ENCODE peak calls at places on chromosomes 4 and X, in six cellular contexts. K is neuronal stem cell, W is IMR-90, A is H9, V is H1, L is mesenchymal stem cell. Y is an unnamed sample.
A peak's percentile ranks its signal among the peaks of the same experiment; 100 is the strongest.

GRCh38 chrX:127112726-127113125 is 293.2 kb downstream of the PRR32 start:
- DNase-seq in K (no peak), W (no peak), A (no peak), V (no peak), L (no peak), Y (no peak)

GRCh38 chr4:8289956-8290700 is 20.6 kb downstream of the HTRA3 start:
- DNase-seq in K (no peak), W (no peak), A (no peak), V (no peak), L (no peak), Y (no peak)

GRCh38 chr4:87101543-87102199 is 118.7 kb downstream of the KLHL8 start:
- DNase-seq in K (no peak), W (no peak), A (no peak), V (no peak), L (no peak), Y (no peak)

GRCh38 chrX:153522259-153522658 is 4.8 kb downstream of the ATP2B3 start:
- DNase-seq in K (no peak), W (no peak), A (peak; percentile 47), V (no peak), L (no peak), Y (no peak)

GRCh38 chr4:177214935-177215334 is 94.7 kb upstream of the NEIL3 start:
- DNase-seq in K (no peak), W (peak; percentile 48), A (no peak), V (no peak), L (no peak), Y (no peak)

GRCh38 chr4:68082758-68083157 is 46.9 kb downstream of the TMPRSS11F start:
- DNase-seq in K (no peak), W (no peak), A (no peak), V (no peak), L (no peak), Y (no peak)

GRCh38 chrX:71542411-71542810 is 9.5 kb downstream of the OGT start:
- DNase-seq in K (no peak), W (peak; percentile 77), A (no peak), V (no peak), L (peak; percentile 43), Y (no peak)

GRCh38 chr4:103306870-103307345 is 108.8 kb upstream of the CENPE start:
- DNase-seq in K (peak; percentile 5), W (no peak), A (peak; percentile 56), V (no peak), L (no peak), Y (peak; percentile 58)

GRCh38 chr4:80094191-80094590 is 21.2 kb upstream of the ANTXR2 start:
- DNase-seq in K (no peak), W (peak; percentile 50), A (no peak), V (no peak), L (peak; percentile 30), Y (no peak)

GRCh38 chrX:41382699-41383645 is 49.0 kb downstream of the DDX3X start:
- DNase-seq in K (no peak), W (peak; percentile 34), A (no peak), V (no peak), L (peak; percentile 60), Y (peak; percentile 40)

GRCh38 chrX:41923925-41924693 is 755 bp upstream of the CASK start:
- DNase-seq in K (no peak), W (peak; percentile 26), A (peak; percentile 40), V (no peak), L (peak; percentile 64), Y (peak; percentile 51)

GRCh38 chr4:170868191-170868590 is 778.4 kb upstream of the AADAT start:
- DNase-seq in K (no peak), W (no peak), A (no peak), V (no peak), L (no peak), Y (no peak)

GRCh38 chrX:42399632-42400024 is 378.3 kb downstream of the PPP1R2C start:
- DNase-seq in K (no peak), W (no peak), A (no peak), V (no peak), L (no peak), Y (peak; percentile 81)

GRCh38 chr4:124420166-124420695 is 292.3 kb downstream of the ANKRD50 start:
- DNase-seq in K (no peak), W (no peak), A (no peak), V (no peak), L (no peak), Y (no peak)

GRCh38 chr4:181161669-181162068 is 1081.5 kb upstream of the TENM3 start:
- DNase-seq in K (no peak), W (no peak), A (no peak), V (no peak), L (no peak), Y (no peak)

GRCh38 chr4:54400802-54401201 is 171.7 kb downstream of the PDGFRA start:
- DNase-seq in K (no peak), W (peak; percentile 80), A (no peak), V (no peak), L (peak; percentile 91), Y (peak; percentile 14)

GRCh38 chrX:30620980-30621716 is 32.1 kb upstream of the GK start:
- DNase-seq in K (no peak), W (peak; percentile 93), A (no peak), V (no peak), L (peak; percentile 92), Y (peak; percentile 19)

DNA sequence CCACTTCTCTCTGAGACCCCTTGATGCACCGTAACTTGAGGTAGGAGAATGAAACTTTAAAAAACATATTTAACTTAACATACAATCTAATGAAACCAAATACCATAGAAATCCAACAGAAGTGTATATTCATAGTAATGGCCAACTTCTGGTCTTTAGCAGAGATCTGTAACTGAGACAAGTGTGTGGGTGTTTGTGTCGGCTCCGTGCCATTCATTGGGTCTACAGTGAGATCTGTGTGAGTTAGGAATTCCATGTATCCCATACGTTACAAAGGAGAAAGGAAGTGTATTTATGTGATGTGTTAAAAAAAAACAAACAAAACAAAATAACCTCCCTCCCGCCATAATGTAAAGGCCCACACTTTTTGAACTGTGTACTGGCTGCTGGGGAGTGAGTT is 348.0 kb upstream of the NR3C2 start:
- DNase-seq in K (no peak), W (no peak), A (no peak), V (no peak), L (no peak), Y (no peak)
- H2BK120ac ChIP-seq in K (no peak overlapping the region), W (peak overlapping the region; percentile 58), A (no peak overlapping the region), V (no peak overlapping the region), L (no peak overlapping the region), Y (no peak overlapping the region)

DNA sequence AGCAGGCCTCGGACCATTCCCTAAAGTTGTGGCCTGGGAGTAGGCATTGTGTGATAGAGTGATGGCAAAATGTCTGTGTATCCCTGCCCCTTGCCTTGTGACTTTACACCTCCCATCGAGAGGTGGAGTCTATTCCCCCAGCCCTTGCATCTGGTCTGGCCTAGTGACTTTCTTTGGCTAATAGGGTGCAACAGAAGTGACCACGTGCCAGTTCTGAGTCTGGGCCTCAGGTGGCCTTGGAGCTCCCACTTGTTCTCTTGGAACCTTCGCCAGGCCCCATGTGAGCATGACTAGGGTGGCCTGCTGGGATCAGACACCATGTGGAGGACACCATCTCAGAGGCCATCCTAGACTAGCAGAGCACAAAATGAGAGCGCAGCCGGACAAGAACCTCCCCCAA is 3.9 kb upstream of the RNF4 start:
- DNase-seq in K (no peak), W (no peak), A (no peak), V (no peak), L (no peak), Y (no peak)
- H2BK120ac ChIP-seq in K (no peak overlapping the region), W (no peak overlapping the region), A (no peak overlapping the region), V (no peak overlapping the region), L (no peak overlapping the region), Y (no peak overlapping the region)

GRCh38 chr4:38663021-38663800 is 788 bp upstream of the KLF3 start:
- DNase-seq in K (peak; percentile 58), W (no peak), A (peak; percentile 45), V (no peak), L (no peak), Y (peak; percentile 70)

GRCh38 chr4:38665846-38666490 is 2.0 kb downstream of the KLF3 start:
- DNase-seq in K (no peak), W (no peak), A (no peak), V (no peak), L (peak; percentile 21), Y (no peak)

GRCh38 chr4:38664704-38665401 is 854 bp downstream of the KLF3 start:
- DNase-seq in K (peak; percentile 70), W (peak; percentile 56), A (peak; percentile 71), V (no peak), L (peak; percentile 73), Y (peak; percentile 87)

GRCh38 chr4:38661371-38661770 is 2.6 kb upstream of the KLF3 start:
- DNase-seq in K (no peak), W (no peak), A (no peak), V (no peak), L (no peak), Y (no peak)

GRCh38 chr4:38663801-38664703 is at the start of gene KLF3:
- DNase-seq in K (peak; percentile 82), W (peak; percentile 82), A (peak; percentile 81), V (no peak), L (peak; percentile 89), Y (peak; percentile 86)
- H2BK120ac ChIP-seq in K (peak within 1 kb of the TSS; percentile 97), W (peak within 1 kb of the TSS; percentile 30), A (peak within 1 kb of the TSS; percentile 65), V (no peak within 1 kb of the TSS), L (peak within 1 kb of the TSS; percentile 96), Y (peak within 1 kb of the TSS; percentile 93)

GRCh38 chrX:9866633-9867032 is 80.4 kb downstream of the SHROOM2 start:
- DNase-seq in K (no peak), W (no peak), A (no peak), V (no peak), L (peak; percentile 47), Y (no peak)
- H2BK120ac ChIP-seq in K (no peak overlapping the region), W (no peak overlapping the region), A (no peak overlapping the region), V (no peak overlapping the region), L (no peak overlapping the region), Y (no peak overlapping the region)

DNA sequence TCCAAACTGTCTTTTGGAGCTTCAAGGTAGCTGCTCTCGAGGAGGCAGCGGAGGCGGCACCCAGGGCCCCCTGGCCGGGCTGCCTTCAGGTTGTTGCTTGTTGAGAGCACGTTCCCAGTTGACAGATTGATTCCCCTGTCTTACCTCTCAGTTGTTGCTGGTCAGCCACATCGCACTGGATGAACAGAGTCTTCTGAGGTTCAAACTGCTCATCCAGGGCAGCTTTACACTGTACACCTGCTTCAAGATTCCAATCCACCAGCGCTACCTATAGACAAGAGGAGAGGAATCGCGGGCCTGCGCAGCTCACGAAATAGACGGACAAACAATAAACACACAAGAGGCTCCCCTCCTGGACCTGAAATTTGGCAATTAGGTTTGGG is 497 bp downstream of the HPGD start:
- DNase-seq in K (peak; percentile 24), W (no peak), A (peak; percentile 35), V (no peak), L (no peak), Y (peak; percentile 38)
- H2BK120ac ChIP-seq in K (no peak overlapping the region), W (no peak overlapping the region), A (no peak overlapping the region), V (no peak overlapping the region), L (no peak overlapping the region), Y (no peak overlapping the region)

GRCh38 chr4:140082399-140082758 is 71.6 kb downstream of the MAML3 start:
- DNase-seq in K (no peak), W (no peak), A (no peak), V (no peak), L (no peak), Y (no peak)

GRCh38 chr4:140084426-140084825 is 69.6 kb downstream of the MAML3 start:
- DNase-seq in K (no peak), W (no peak), A (no peak), V (no peak), L (no peak), Y (no peak)

GRCh38 chr4:140083320-140083719 is 70.7 kb downstream of the MAML3 start:
- DNase-seq in K (no peak), W (no peak), A (no peak), V (no peak), L (no peak), Y (no peak)

GRCh38 chr4:140080883-140081282 is 73.1 kb downstream of the MAML3 start:
- DNase-seq in K (no peak), W (peak; percentile 51), A (no peak), V (no peak), L (peak; percentile 54), Y (no peak)

GRCh38 chr4:140081582-140082398 is 72.2 kb downstream of the MAML3 start:
- DNase-seq in K (no peak), W (no peak), A (no peak), V (no peak), L (peak; percentile 59), Y (no peak)
- H2BK120ac ChIP-seq in K (no peak overlapping the region), W (peak overlapping the region; percentile 91), A (no peak overlapping the region), V (no peak overlapping the region), L (peak overlapping the region; percentile 27), Y (no peak overlapping the region)